ENCODE peak calls at places on chromosomes 7 and 10, in eight cellular contexts. F is left ventricle myocardium inferior, E is caudate nucleus, C is adrenal gland, A is cardiac muscle cell, Q is kidney, K is WERI-Rb-1, S is psoas muscle. R is an unnamed sample.

GRCh38 chr10:21265622-21266021 is 259.9 kb downstream of the SKIDA1 start:
- DNase-seq in F (no peak), E (no peak), C (no peak), A (no peak), Q (no peak), K (no peak), S (no peak), R (no peak)

GRCh38 chr10:6211341-6212265 is 8.9 kb downstream of the PFKFB3 start:
- DNase-seq in F (peak), E (peak), C (no peak), A (peak), Q (peak), K (no peak), S (peak), R (no peak)

GRCh38 chr10:18060217-18060616 is 80.0 kb upstream of the CACNB2 start:
- DNase-seq in F (peak), E (no peak), C (no peak), A (peak), Q (no peak), K (no peak), S (no peak), R (peak)

GRCh38 chr7:106893591-106893990 is 28.5 kb downstream of the PIK3CG start:
- DNase-seq in F (no peak), E (no peak), C (no peak), A (no peak), Q (no peak), K (no peak), S (no peak), R (no peak)

GRCh38 chr7:157411580-157411979 is 74.8 kb downstream of the DNAJB6 start:
- DNase-seq in F (peak), E (no peak), C (no peak), A (no peak), Q (peak), K (no peak), S (peak), R (no peak)

GRCh38 chr10:70560511-70560931 is 42.0 kb downstream of the PRF1 start:
- DNase-seq in F (no peak), E (no peak), C (no peak), A (no peak), Q (peak), K (no peak), S (peak), R (no peak)

GRCh38 chr10:78292987-78293865 is 259.6 kb downstream of the RPS24 start:
- DNase-seq in F (no peak), E (no peak), C (no peak), A (peak), Q (no peak), K (peak), S (no peak), R (peak)

GRCh38 chr7:154881046-154881445 is 121.9 kb downstream of the PAXIP1 start:
- DNase-seq in F (no peak), E (peak), C (no peak), A (no peak), Q (no peak), K (no peak), S (no peak), R (no peak)

GRCh38 chr7:23075571-23075970 is 30.0 kb upstream of the KLHL7 start:
- DNase-seq in F (peak), E (no peak), C (no peak), A (peak), Q (no peak), K (no peak), S (no peak), R (no peak)

GRCh38 chr7:96178581-96178980 is 143.3 kb downstream of the SLC25A13 start:
- DNase-seq in F (no peak), E (no peak), C (no peak), A (peak), Q (no peak), K (no peak), S (no peak), R (no peak)

GRCh38 chr10:113304726-113305125 is 248.1 kb upstream of the HABP2 start:
- DNase-seq in F (no peak), E (no peak), C (no peak), A (no peak), Q (no peak), K (no peak), S (no peak), R (no peak)

GRCh38 chr7:112573302-112574039 is 92.7 kb downstream of the LSMEM1 start:
- DNase-seq in F (no peak), E (no peak), C (no peak), A (no peak), Q (no peak), K (no peak), S (no peak), R (no peak)

DNA sequence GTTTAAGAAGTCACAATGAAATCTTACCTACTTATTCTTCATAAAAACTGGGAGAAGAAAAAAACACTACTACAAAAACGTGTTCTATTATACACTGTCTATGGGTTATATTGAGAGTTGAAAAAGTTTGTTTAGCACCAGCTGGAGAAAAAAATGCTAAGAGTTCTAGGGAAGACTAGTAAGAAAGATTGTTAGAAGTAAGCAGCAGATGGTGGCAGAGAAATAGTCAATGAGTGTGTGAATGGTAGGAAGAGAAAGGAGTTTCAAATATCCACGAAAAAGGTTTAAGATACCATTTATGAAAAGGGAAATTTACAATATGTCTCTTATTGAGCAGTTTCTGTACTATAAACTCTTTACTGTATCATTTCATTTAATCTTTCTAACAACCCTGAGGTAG is 124.7 kb downstream of the NRBF2 start:
- DNase-seq in F (no peak), E (no peak), C (no peak), A (no peak), Q (no peak), K (no peak), S (no peak), R (no peak)
- H3K27ac ChIP-seq in F (peak), E (no peak), C (no peak), A (peak), Q (no peak), K (no peak), S (no peak), R (no peak)

GRCh38 chr7:130143334-130143732 is 61.9 kb downstream of the TMEM209 start:
- DNase-seq in F (no peak), E (no peak), C (no peak), A (no peak), Q (no peak), K (no peak), S (no peak), R (no peak)
- H3K27ac ChIP-seq in F (no peak), E (no peak), C (no peak), A (no peak), Q (no peak), K (no peak), S (no peak), R (peak)

DNA sequence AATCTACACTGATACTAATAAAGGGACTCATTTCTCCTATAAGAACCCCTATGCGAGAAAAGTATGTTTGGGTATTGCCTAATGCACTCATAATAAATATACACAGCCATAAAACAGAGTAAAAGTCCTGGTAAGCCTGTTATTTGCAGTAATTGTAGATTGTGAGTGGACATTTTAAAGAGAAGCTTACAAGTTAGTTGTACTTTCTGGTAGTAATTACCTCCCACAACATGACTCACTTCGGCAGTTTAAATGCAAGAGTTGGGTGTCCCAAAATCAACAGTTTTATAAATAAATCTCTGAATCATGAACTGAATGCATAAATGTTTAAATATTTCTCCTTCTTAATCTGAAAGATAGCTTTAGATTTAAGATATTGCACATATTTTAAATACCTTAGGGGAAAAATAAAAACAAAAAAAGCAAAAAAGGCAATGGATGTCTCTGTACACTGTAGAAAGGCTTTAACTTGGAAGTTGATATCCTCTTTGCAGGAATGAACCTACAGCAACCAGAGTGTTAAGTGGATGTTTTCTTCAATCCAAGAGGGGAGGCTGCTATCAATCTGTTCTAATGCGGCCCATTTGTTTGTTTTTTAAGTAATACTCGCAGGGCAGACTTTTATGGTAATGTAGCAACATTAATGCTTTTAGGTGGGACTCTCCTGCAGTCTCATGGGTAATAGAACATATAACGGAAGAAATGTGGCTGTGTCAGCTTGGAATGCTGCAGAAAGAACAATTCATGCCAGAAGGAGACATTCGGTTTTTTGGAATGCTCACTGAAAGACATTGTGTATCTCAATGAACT is 57.3 kb upstream of the ZEB1 start:
- DNase-seq in F (no peak), E (no peak), C (no peak), A (no peak), Q (no peak), K (no peak), S (no peak), R (no peak)
- H3K27ac ChIP-seq in F (peak), E (no peak), C (no peak), A (no peak), Q (no peak), K (no peak), S (no peak), R (no peak)

GRCh38 chr7:4751398-4751947 is 23.9 kb upstream of the AP5Z1 start:
- DNase-seq in F (no peak), E (no peak), C (no peak), A (no peak), Q (no peak), K (no peak), S (no peak), R (peak)

GRCh38 chr7:4747746-4748145 is 27.7 kb upstream of the AP5Z1 start:
- DNase-seq in F (no peak), E (no peak), C (no peak), A (no peak), Q (no peak), K (no peak), S (no peak), R (no peak)

GRCh38 chr7:4749363-4749762 is 26.1 kb upstream of the AP5Z1 start:
- DNase-seq in F (no peak), E (no peak), C (no peak), A (no peak), Q (no peak), K (no peak), S (no peak), R (no peak)

GRCh38 chr7:4748267-4748666 is 27.2 kb upstream of the AP5Z1 start:
- DNase-seq in F (no peak), E (no peak), C (no peak), A (no peak), Q (no peak), K (no peak), S (no peak), R (no peak)

DNA sequence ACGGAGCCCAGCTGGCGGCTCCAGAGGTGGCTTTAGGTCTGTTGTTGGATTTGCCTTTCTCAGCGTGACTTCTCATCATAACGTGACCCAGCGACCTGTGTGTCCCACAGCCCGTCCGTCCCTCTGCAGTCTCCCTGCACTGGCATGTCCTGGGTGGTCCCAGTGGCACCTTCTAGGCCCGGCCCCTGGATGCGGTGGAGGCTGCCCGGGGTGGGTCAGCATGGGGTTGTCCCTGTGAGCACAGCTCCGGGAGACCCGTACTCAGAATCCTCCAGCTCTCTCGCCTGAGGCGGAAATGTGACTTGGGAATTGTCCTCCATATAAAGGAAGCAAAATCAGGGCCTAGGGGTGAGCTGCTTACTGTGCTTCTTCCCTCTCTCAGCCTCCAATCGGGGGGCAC is 25.6 kb upstream of the AP5Z1 start:
- DNase-seq in F (no peak), E (no peak), C (no peak), A (no peak), Q (no peak), K (no peak), S (no peak), R (no peak)
- H3K27ac ChIP-seq in F (peak), E (no peak), C (no peak), A (peak), Q (no peak), K (no peak), S (peak), R (no peak)

GRCh38 chr10:131909014-131909808 is 8.4 kb downstream of the PPP2R2D start:
- DNase-seq in F (no peak), E (no peak), C (no peak), A (no peak), Q (peak), K (no peak), S (no peak), R (no peak)

GRCh38 chr10:131908151-131908550 is 7.3 kb downstream of the PPP2R2D start:
- DNase-seq in F (no peak), E (no peak), C (no peak), A (no peak), Q (no peak), K (peak), S (no peak), R (no peak)

GRCh38 chr10:131906269-131906639 is 5.4 kb downstream of the PPP2R2D start:
- DNase-seq in F (no peak), E (no peak), C (no peak), A (no peak), Q (no peak), K (no peak), S (no peak), R (no peak)

GRCh38 chr10:131905603-131906268 is 4.9 kb downstream of the PPP2R2D start:
- DNase-seq in F (no peak), E (peak), C (no peak), A (no peak), Q (peak), K (no peak), S (no peak), R (no peak)

DNA sequence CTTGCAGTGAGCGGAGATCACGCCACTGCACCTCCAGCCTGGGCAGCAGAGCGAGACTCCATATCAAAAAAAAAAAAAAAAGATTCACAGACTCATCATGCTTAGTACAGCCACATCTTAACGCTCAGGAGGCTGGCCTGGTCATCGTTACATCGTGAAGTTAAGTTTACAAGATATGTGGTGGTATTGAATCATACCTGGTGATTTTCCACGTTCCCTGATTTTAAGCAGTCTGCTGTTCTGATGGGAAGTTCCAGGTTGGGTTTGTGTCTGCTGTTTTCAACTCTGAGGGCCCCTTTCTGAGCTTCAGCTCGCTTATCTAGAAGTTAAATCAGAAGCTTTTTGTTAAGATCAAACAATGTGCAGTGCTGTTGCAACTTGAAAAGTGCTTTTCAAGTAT is 6.9 kb downstream of the PPP2R2D start:
- DNase-seq in F (no peak), E (no peak), C (no peak), A (no peak), Q (no peak), K (no peak), S (no peak), R (no peak)
- H3K27ac ChIP-seq in F (no peak), E (no peak), C (no peak), A (no peak), Q (no peak), K (no peak), S (no peak), R (no peak)

DNA sequence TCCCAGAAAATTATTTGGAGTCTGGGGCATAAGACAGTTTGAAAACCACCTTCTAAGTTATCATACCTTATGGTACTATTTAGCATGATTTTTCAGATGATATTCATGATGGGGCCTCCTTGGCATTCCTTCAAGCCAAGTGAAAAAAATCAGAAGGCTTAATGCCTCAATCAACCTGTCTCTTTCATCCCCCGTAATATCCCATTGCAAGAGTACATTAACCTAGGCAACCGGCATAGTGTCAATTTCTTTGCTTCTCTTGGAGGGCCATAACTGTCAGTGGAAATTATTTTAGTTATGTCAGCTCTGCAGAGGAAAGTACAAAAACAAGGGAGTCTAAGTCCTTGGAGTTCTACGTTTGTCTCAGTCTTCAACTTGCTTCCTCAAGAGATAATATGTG is 43.4 kb downstream of the INHBA start:
- DNase-seq in F (no peak), E (no peak), C (no peak), A (no peak), Q (no peak), K (no peak), S (no peak), R (no peak)
- H3K27ac ChIP-seq in F (no peak), E (no peak), C (no peak), A (no peak), Q (no peak), K (no peak), S (no peak), R (no peak)

GRCh38 chr10:12360461-12360860 is 11.1 kb downstream of the CAMK1D start:
- DNase-seq in F (no peak), E (no peak), C (no peak), A (no peak), Q (no peak), K (no peak), S (no peak), R (no peak)

GRCh38 chr10:12357525-12358151 is 8.3 kb downstream of the CAMK1D start:
- DNase-seq in F (no peak), E (peak), C (no peak), A (no peak), Q (no peak), K (no peak), S (no peak), R (no peak)

GRCh38 chr10:12364559-12364958 is 15.2 kb downstream of the CAMK1D start:
- DNase-seq in F (no peak), E (no peak), C (no peak), A (no peak), Q (no peak), K (no peak), S (no peak), R (no peak)

GRCh38 chr10:12355384-12355783 is 6.0 kb downstream of the CAMK1D start:
- DNase-seq in F (no peak), E (no peak), C (no peak), A (no peak), Q (no peak), K (no peak), S (no peak), R (no peak)

GRCh38 chr10:12358863-12359647 is 9.7 kb downstream of the CAMK1D start:
- DNase-seq in F (peak), E (peak), C (no peak), A (no peak), Q (no peak), K (no peak), S (peak), R (no peak)
- H3K27ac ChIP-seq in F (no peak), E (no peak), C (no peak), A (no peak), Q (no peak), K (no peak), S (no peak), R (no peak)

R was measured in body of pancreas.